ENCODE peak calls at places on chromosomes 11 and 22, in eight cellular contexts. K is activated CD8-positive, alpha-beta memory T cell treated with anti-CD3 and anti-CD28 coated beads for 24 hours; H is KG1; J is pulmonary artery endothelial cell; U is AG10803; S is Peyer's patch; B is activated T-cell treated with anti-CD3 and anti-CD28 coated beads for 1 hour; Q is endothelial cell of umbilical vein. C is an unnamed sample.

GRCh38 chr11:75813622-75814039 is 1.4 kb upstream of the UVRAG start:
- DNase-seq in K (no peak), H (no peak), J (peak), U (no peak), S (no peak), B (no peak), Q (peak), C (no peak)

GRCh38 chr22:20246368-20247009 is 21.6 kb downstream of the RTN4R start:
- DNase-seq in K (no peak), H (no peak), J (no peak), U (no peak), S (no peak), B (no peak), Q (no peak), C (no peak)

GRCh38 chr11:126608626-126609010 is 253.1 kb downstream of the ST3GAL4 start:
- DNase-seq in K (no peak), H (no peak), J (no peak), U (no peak), S (no peak), B (no peak), Q (no peak), C (no peak)

GRCh38 chr11:1576825-1577224 is 4.8 kb upstream of the DUSP8 start:
- DNase-seq in K (no peak), H (no peak), J (no peak), U (no peak), S (no peak), B (no peak), Q (no peak), C (no peak)

GRCh38 chr22:39725351-39726035 is 154.9 kb downstream of the CACNA1I start:
- DNase-seq in K (no peak), H (no peak), J (no peak), U (no peak), S (no peak), B (no peak), Q (no peak), C (no peak)

GRCh38 chr11:8085006-8085645 is 4.1 kb downstream of the TUB start:
- DNase-seq in K (no peak), H (no peak), J (no peak), U (no peak), S (no peak), B (no peak), Q (no peak), C (no peak)

GRCh38 chr22:47307326-47307725 is 544.9 kb downstream of the TBC1D22A start:
- DNase-seq in K (peak), H (no peak), J (no peak), U (peak), S (peak), B (no peak), Q (no peak), C (no peak)

GRCh38 chr22:35783943-35784614 is 66.4 kb downstream of the APOL5 start:
- DNase-seq in K (no peak), H (no peak), J (no peak), U (peak), S (no peak), B (no peak), Q (no peak), C (no peak)

GRCh38 chr22:42644422-42645340 is 4.3 kb upstream of the ATP5MGL start:
- DNase-seq in K (no peak), H (no peak), J (peak), U (peak), S (no peak), B (no peak), Q (peak), C (no peak)